ENCODE peak calls at places on chromosome 6, in four cellular contexts. H is mucosa of descending colon, R is fibroblast of lung, K is cardiac muscle cell. U is an unnamed sample.

GRCh38 chr6:81766482-81767069 is 14.1 kb upstream of the TENT5A start:
- DNase-seq in R (peak), H (peak), K (peak), U (peak)

GRCh38 chr6:20404641-20405032 is 3.0 kb downstream of the E2F3 start:
- DNase-seq in H (peak), R (peak), K (peak), U (peak)

GRCh38 chr6:109304284-109305015 is 77.8 kb downstream of the CD164 start:
- DNase-seq in H (no peak), R (no peak), K (peak), U (no peak)

GRCh38 chr6:140071115-140071514 is 696.7 kb upstream of the CITED2 start:
- DNase-seq in K (peak), H (peak), R (peak), U (peak)

GRCh38 chr6:42260972-42261371 is 43.3 kb upstream of the MRPS10 start:
- DNase-seq in K (peak), H (peak), R (peak), U (no peak)

GRCh38 chr6:34648808-34649207 is 47.8 kb downstream of the ILRUN start:
- DNase-seq in R (no peak), K (no peak), H (no peak), U (no peak)

GRCh38 chr6:123687864-123688263 is 51.1 kb upstream of the TRDN start:
- DNase-seq in R (no peak), H (no peak), K (no peak), U (no peak)

GRCh38 chr6:131773284-131773950 is 34.4 kb upstream of the ENPP1 start:
- DNase-seq in K (no peak), H (no peak), R (no peak), U (no peak)

GRCh38 chr6:19477563-19477962 is 359.6 kb upstream of the ID4 start:
- DNase-seq in R (no peak), K (no peak), H (no peak), U (no peak)

GRCh38 chr6:89797317-89797716 is 22.3 kb downstream of the MDN1 start:
- DNase-seq in H (no peak), K (peak), R (peak), U (peak)

GRCh38 chr6:108948252-108948651 is 100.0 kb downstream of the ARMC2 start:
- DNase-seq in H (peak), K (no peak), R (no peak), U (no peak)

GRCh38 chr6:33201147-33201545 is 479 bp downstream of the SLC39A7 start:
- DNase-seq in K (peak), H (peak), R (no peak), U (no peak)

GRCh38 chr6:43838276-43839036 is 68.4 kb downstream of the VEGFA start:
- DNase-seq in K (peak), H (peak), R (peak), U (peak)
- TF ChIP-seq CTCF in K (peak), H (no peak), R (peak), U (peak)

GRCh38 chr6:87393026-87393622 is 14.6 kb upstream of the CFAP206 start:
- DNase-seq in H (peak), R (peak), K (peak), U (peak)
- TF ChIP-seq CTCF in H (peak), R (peak), K (peak), U (peak)

GRCh38 chr6:144150673-144151009 is 324 bp downstream of the STX11 start:
- DNase-seq in K (no peak), R (peak), H (peak), U (peak)
- TF ChIP-seq CTCF in K (peak), R (no peak), H (no peak), U (peak)

GRCh38 chr6:48624631-48625030 is 513.6 kb upstream of the PTCHD4 start:
- DNase-seq in H (no peak), K (no peak), R (no peak), U (no peak)

GRCh38 chr6:48630511-48630910 is 519.5 kb upstream of the PTCHD4 start:
- DNase-seq in H (no peak), K (no peak), R (no peak), U (no peak)

GRCh38 chr6:48628316-48628715 is 517.3 kb upstream of the PTCHD4 start:
- DNase-seq in H (no peak), K (peak), R (no peak), U (peak)

DNA sequence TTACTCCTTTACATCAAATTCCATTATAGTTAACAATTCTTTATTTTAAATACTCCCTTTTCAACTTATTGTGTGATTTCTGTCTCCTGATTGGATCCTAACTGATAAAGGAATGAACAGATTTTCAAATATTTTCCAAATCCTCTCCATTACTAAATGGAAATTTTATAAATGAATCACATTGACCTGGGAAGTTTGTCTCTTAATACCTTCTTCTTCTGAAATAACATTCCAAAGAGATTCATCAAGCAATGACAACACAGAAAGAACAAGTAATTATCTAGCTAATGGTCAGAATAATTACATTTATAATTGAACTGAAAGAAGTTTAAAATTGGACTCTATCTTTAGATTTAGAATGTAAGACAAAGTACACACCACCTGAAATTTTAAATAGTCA is 515.4 kb upstream of the PTCHD4 start:
- DNase-seq in H (no peak), R (no peak), K (no peak), U (no peak)
- TF ChIP-seq CTCF in H (no peak), R (no peak), K (no peak), U (no peak)

DNA sequence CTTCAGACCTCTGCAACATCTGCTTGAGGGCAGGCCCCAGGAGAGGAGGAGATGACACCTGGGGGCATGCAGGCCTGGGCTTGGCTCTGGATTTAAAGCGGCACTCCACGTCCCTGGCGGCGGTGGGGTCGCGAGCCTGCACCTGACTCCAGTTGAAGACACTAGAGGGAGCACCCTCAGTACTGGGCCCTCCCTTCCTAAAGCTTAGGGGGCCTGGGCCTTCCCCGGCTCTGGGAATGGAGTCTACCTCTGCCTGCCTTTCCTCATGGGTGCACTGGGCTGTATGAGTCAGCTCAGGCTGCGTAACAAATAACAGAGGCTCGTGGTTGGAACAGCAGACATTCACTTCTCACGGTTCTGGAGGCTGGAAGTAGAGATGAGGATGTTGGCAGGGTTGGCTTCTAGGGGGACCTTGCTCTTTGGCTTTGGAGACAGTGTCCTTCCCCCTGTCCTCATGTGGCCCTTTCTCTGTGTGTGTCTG is 117.6 kb upstream of the RPS6KA2 start:
- DNase-seq in H (no peak), R (no peak), K (no peak), U (no peak)
- TF ChIP-seq CTCF in H (no peak), R (no peak), K (no peak), U (no peak)

U was measured in astrocyte of the spinal cord.